ENCODE peak calls at places on chromosomes 1 and 21, in nine cellular contexts. Z is spleen, F is adrenal gland, D is body of pancreas, E is transverse colon, O is ovary, N is IMR-90, I is K562, R is stomach. B is an unnamed sample.

GRCh38 chr1:223667484-223668182 is 2.1 kb upstream of the CAPN8 start:
- DNase-seq in Z (no peak), F (no peak), D (no peak), E (no peak), O (no peak), N (no peak), I (no peak), R (no peak), B (no peak)

GRCh38 chr1:165898837-165899236 is 71.4 kb downstream of the UCK2 start:
- DNase-seq in Z (no peak), F (no peak), D (no peak), E (no peak), O (no peak), N (peak; percentile 100), I (no peak), R (no peak), B (no peak)

GRCh38 chr1:174990382-174990999 is 9.3 kb upstream of the CACYBP start:
- DNase-seq in Z (no peak), F (no peak), D (peak; percentile 27), E (no peak), O (no peak), N (peak; percentile 61), I (no peak), R (no peak), B (no peak)

GRCh38 chr21:46559291-46559983 is 45.4 kb downstream of the S100B start:
- DNase-seq in Z (no peak), F (no peak), D (no peak), E (no peak), O (no peak), N (no peak), I (peak; percentile 11), R (peak; percentile 25), B (no peak)

GRCh38 chr1:206782448-206782847 is 10.2 kb upstream of the IL10 start:
- DNase-seq in Z (no peak), F (no peak), D (no peak), E (no peak), O (no peak), N (no peak), I (no peak), R (no peak), B (no peak)

GRCh38 chr1:109730666-109731065 is 10.2 kb downstream of the GSTM3 start:
- DNase-seq in Z (no peak), F (no peak), D (no peak), E (no peak), O (no peak), N (no peak), I (no peak), R (no peak), B (no peak)

GRCh38 chr1:232011961-232012360 is 385.4 kb downstream of the DISC1 start:
- DNase-seq in Z (no peak), F (no peak), D (no peak), E (no peak), O (no peak), N (peak; percentile 80), I (no peak), R (no peak), B (no peak)

GRCh38 chr1:100941098-100941527 is 45.2 kb downstream of the SLC30A7 start:
- DNase-seq in Z (no peak), F (no peak), D (no peak), E (no peak), O (no peak), N (no peak), I (no peak), R (no peak), B (no peak)

GRCh38 chr1:32881871-32882850 is 4.1 kb upstream of the HPCA start:
- DNase-seq in Z (peak; percentile 41), F (no peak), D (no peak), E (no peak), O (no peak), N (no peak), I (no peak), R (peak; percentile 49), B (no peak)

GRCh38 chr1:230167419-230167852 is 100.4 kb downstream of the GALNT2 start:
- DNase-seq in Z (no peak), F (no peak), D (no peak), E (no peak), O (peak; percentile 33), N (peak; percentile 62), I (peak; percentile 80), R (no peak), B (no peak)

GRCh38 chr1:183199304-183199703 is 13.2 kb downstream of the LAMC2 start:
- DNase-seq in Z (no peak), F (no peak), D (no peak), E (no peak), O (no peak), N (no peak), I (no peak), R (no peak), B (no peak)

GRCh38 chr1:159652506-159652905 is 61.9 kb downstream of the CRP start:
- DNase-seq in Z (no peak), F (no peak), D (no peak), E (no peak), O (no peak), N (no peak), I (no peak), R (no peak), B (no peak)

GRCh38 chr1:31733389-31734219 is 29.8 kb upstream of the COL16A1 start:
- DNase-seq in Z (no peak), F (no peak), D (no peak), E (no peak), O (no peak), N (no peak), I (no peak), R (no peak), B (no peak)

GRCh38 chr1:235050911-235051360 is 77.7 kb downstream of the TOMM20 start:
- DNase-seq in Z (no peak), F (no peak), D (no peak), E (no peak), O (peak; percentile 33), N (peak; percentile 84), I (peak; percentile 68), R (no peak), B (no peak)

GRCh38 chr1:234589854-234590620 is 19.9 kb downstream of the IRF2BP2 start:
- DNase-seq in Z (no peak), F (peak; percentile 79), D (no peak), E (no peak), O (no peak), N (no peak), I (peak; percentile 38), R (no peak), B (no peak)

GRCh38 chr1:64950284-64950809 is 16.0 kb downstream of the JAK1 start:
- DNase-seq in Z (no peak), F (no peak), D (no peak), E (no peak), O (no peak), N (no peak), I (no peak), R (no peak), B (no peak)

GRCh38 chr1:240100351-240100750 is 8.7 kb downstream of the FMN2 start:
- DNase-seq in Z (no peak), F (no peak), D (no peak), E (no peak), O (no peak), N (peak; percentile 55), I (no peak), R (no peak), B (no peak)

DNA sequence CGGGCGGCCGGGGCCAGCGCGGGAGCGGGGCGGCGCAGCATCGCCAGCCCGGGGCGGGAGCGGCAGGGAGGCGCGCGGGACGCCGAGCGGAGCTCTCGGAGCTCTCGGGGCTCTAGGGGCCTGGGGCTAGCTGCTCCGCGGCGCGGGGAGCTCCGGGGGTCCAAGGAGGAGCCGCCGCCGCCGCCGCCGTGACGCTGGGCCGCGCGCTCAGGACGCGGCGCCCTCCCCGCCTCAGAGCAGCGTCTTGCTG is 147 bp downstream of the CLSTN1 start:
- DNase-seq in Z (no peak), F (no peak), D (no peak), E (no peak), O (no peak), N (no peak), I (no peak), R (no peak), B (no peak)
- TF ChIP-seq POLR2A in Z (no peak), F (peak; percentile 34), D (no peak), E (no peak), O (peak; percentile 69), N (peak; percentile 42), I (peak; percentile 47), R (no peak), B (no peak)

DNA sequence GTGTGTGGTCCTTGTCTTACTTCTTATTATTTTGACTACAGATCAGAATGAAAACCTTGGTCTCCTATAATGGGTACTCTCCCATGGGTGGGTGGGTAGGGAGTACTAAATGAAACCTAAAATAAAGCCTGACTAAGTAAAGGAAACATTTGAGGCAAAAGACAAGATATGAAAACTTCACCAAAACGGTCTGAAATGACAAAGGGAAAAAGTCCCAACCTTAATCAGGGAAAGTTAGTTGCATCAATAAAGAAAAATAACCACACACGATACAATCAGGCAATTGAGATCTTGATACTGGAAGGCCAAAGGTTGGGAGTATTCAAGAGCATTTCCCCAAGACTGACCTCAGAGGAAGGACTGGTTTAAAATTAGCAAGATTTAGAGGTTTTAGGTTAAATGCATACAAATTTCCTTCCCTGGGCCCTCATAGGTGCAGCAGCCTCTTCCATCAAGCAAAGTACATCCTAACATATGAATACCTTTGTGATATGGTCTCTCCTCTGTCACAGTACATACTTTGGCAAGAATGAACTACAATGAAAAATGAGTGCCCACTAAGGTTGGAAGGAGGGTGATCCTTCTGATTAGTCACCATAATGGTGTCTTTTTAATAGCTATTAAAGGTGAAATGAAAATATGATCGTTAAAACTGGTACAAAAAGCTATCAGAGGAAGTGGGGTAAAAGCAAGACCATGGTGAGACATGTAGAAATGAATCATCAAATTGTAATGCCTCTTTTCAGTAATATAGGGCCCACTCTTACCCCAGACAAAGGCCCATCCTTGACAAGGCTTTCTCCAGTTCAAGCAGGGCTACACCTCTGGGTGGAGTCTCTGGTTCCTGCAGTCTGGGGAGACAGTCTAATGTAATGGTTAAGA is 15.3 kb upstream of the TNFSF4 start:
- DNase-seq in Z (no peak), F (no peak), D (no peak), E (no peak), O (no peak), N (no peak), I (no peak), R (no peak), B (no peak)
- H3K4me3 ChIP-seq in Z (no peak overlapping the region), F (no peak overlapping the region), D (no peak overlapping the region), E (no peak overlapping the region), O (no peak overlapping the region), N (no peak overlapping the region), I (no peak overlapping the region), R (no peak overlapping the region), B (no peak overlapping the region)

DNA sequence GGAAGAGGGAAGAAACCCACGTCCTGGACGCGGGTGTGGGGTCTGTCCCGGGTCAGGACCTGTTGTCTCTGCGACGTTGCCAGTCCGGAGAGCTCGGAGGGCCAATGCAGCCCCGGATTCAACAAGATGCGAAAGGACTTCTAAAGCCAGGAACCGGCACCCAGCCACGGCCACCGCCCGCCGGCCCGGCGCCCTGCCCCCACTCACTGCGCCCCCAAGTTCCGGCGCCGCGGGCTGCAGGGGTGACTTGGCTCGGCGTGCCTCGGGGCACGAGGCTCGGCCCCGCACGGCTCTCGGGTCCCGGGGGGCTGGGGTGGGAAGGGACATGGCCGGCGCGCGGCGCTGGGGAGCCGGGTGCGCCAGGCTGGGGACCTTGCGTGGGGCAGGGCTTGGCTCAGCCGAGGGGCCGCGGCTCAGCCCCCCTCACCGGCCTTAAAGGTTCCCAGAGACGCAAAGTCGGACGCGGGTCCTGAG is 51.8 kb upstream of the H6PD start:
- DNase-seq in Z (peak; percentile 76), F (no peak), D (no peak), E (no peak), O (peak; percentile 58), N (no peak), I (no peak), R (no peak), B (no peak)
- H3K27ac ChIP-seq in Z (peak overlapping the region; percentile 52), F (peak overlapping the region; percentile 40), D (peak overlapping the region; percentile 56), E (no peak overlapping the region), O (peak overlapping the region; percentile 73), N (peak overlapping the region; percentile 94), I (no peak overlapping the region), R (peak overlapping the region; percentile 81), B (peak overlapping the region; percentile 85)

GRCh38 chr21:44734841-44735240 is 23.5 kb upstream of the TSPEAR start:
- DNase-seq in Z (no peak), F (no peak), D (no peak), E (no peak), O (no peak), N (no peak), I (no peak), R (no peak), B (no peak)
- TF ChIP-seq POLR2A in Z (no peak), F (no peak), D (no peak), E (no peak), O (no peak), N (no peak), I (no peak), R (no peak), B (no peak)

B was measured in esophagus squamous epithelium.